ENCODE peak calls at places on chromosome 1, in nine cellular contexts. One of them, this sample, is unnamed. For H3K9me3, the result is how much of the 10 kb centered on the place peaks cover.

GRCh38 chr1:117048431-117049133 is 11.5 kb upstream of the TTF2 start:
- DNase-seq in heart right ventricle: no peak
- DNase-seq in GM23248: no peak
- DNase-seq in cardiac muscle cell: no peak
- DNase-seq in vagina: no peak
- DNase-seq in upper lobe of left lung: no peak
- DNase-seq in prostate gland: no peak
- DNase-seq in adrenal gland: no peak
- DNase-seq in CD8-positive, alpha-beta memory T cell: no peak
- DNase-seq in this sample: no peak

GRCh38 chr1:225426395-225427248 is 1.2 kb downstream of the LBR start:
- DNase-seq in heart right ventricle: peak
- DNase-seq in GM23248: peak
- DNase-seq in cardiac muscle cell: peak
- DNase-seq in vagina: no peak
- DNase-seq in upper lobe of left lung: peak
- DNase-seq in prostate gland: no peak
- DNase-seq in adrenal gland: no peak
- DNase-seq in CD8-positive, alpha-beta memory T cell: peak
- DNase-seq in this sample: peak

GRCh38 chr1:182643699-182644098 is 39.5 kb upstream of the RGS16 start:
- DNase-seq in heart right ventricle: no peak
- DNase-seq in GM23248: no peak
- DNase-seq in cardiac muscle cell: no peak
- DNase-seq in vagina: no peak
- DNase-seq in upper lobe of left lung: no peak
- DNase-seq in prostate gland: no peak
- DNase-seq in adrenal gland: no peak
- DNase-seq in CD8-positive, alpha-beta memory T cell: no peak
- DNase-seq in this sample: no peak

GRCh38 chr1:26356106-26356505 is 2.2 kb upstream of the CRYBG2 start:
- DNase-seq in heart right ventricle: no peak
- DNase-seq in GM23248: no peak
- DNase-seq in cardiac muscle cell: no peak
- DNase-seq in vagina: no peak
- DNase-seq in upper lobe of left lung: no peak
- DNase-seq in prostate gland: no peak
- DNase-seq in adrenal gland: no peak
- DNase-seq in CD8-positive, alpha-beta memory T cell: no peak
- DNase-seq in this sample: no peak

GRCh38 chr1:16014509-16015482 is 3.0 kb downstream of the HSPB7 start:
- DNase-seq in heart right ventricle: peak
- DNase-seq in GM23248: peak
- DNase-seq in cardiac muscle cell: peak
- DNase-seq in vagina: no peak
- DNase-seq in upper lobe of left lung: no peak
- DNase-seq in prostate gland: no peak
- DNase-seq in adrenal gland: peak
- DNase-seq in CD8-positive, alpha-beta memory T cell: no peak
- DNase-seq in this sample: no peak

GRCh38 chr1:201208236-201208635 is 17.6 kb downstream of the IGFN1 start:
- DNase-seq in heart right ventricle: no peak
- DNase-seq in GM23248: no peak
- DNase-seq in cardiac muscle cell: no peak
- DNase-seq in vagina: no peak
- DNase-seq in upper lobe of left lung: no peak
- DNase-seq in prostate gland: no peak
- DNase-seq in adrenal gland: no peak
- DNase-seq in CD8-positive, alpha-beta memory T cell: no peak
- DNase-seq in this sample: no peak

GRCh38 chr1:75841421-75841820 is 44.7 kb downstream of the MSH4 start:
- DNase-seq in heart right ventricle: no peak
- DNase-seq in GM23248: no peak
- DNase-seq in cardiac muscle cell: no peak
- DNase-seq in vagina: no peak
- DNase-seq in upper lobe of left lung: no peak
- DNase-seq in prostate gland: no peak
- DNase-seq in adrenal gland: no peak
- DNase-seq in CD8-positive, alpha-beta memory T cell: no peak
- DNase-seq in this sample: no peak

GRCh38 chr1:86429830-86430229 is 5.9 kb downstream of the CLCA2 start:
- DNase-seq in heart right ventricle: no peak
- DNase-seq in GM23248: peak
- DNase-seq in cardiac muscle cell: peak
- DNase-seq in vagina: no peak
- DNase-seq in upper lobe of left lung: peak
- DNase-seq in prostate gland: peak
- DNase-seq in adrenal gland: peak
- DNase-seq in CD8-positive, alpha-beta memory T cell: no peak
- DNase-seq in this sample: no peak

GRCh38 chr1:95068956-95069710 is 3.6 kb downstream of the ALG14 start:
- DNase-seq in heart right ventricle: no peak
- DNase-seq in GM23248: no peak
- DNase-seq in cardiac muscle cell: no peak
- DNase-seq in vagina: no peak
- DNase-seq in upper lobe of left lung: no peak
- DNase-seq in prostate gland: no peak
- DNase-seq in adrenal gland: no peak
- DNase-seq in CD8-positive, alpha-beta memory T cell: no peak
- DNase-seq in this sample: no peak

GRCh38 chr1:182890927-182891610 is 51.9 kb downstream of the DHX9 start:
- DNase-seq in heart right ventricle: no peak
- DNase-seq in GM23248: no peak
- DNase-seq in cardiac muscle cell: no peak
- DNase-seq in vagina: no peak
- DNase-seq in upper lobe of left lung: peak
- DNase-seq in prostate gland: no peak
- DNase-seq in adrenal gland: no peak
- DNase-seq in CD8-positive, alpha-beta memory T cell: no peak
- DNase-seq in this sample: no peak

GRCh38 chr1:24107462-24108225 is 4.3 kb downstream of the MYOM3 start:
- DNase-seq in heart right ventricle: no peak
- DNase-seq in GM23248: peak
- DNase-seq in cardiac muscle cell: peak
- DNase-seq in vagina: no peak
- DNase-seq in upper lobe of left lung: no peak
- DNase-seq in prostate gland: no peak
- DNase-seq in adrenal gland: peak
- DNase-seq in CD8-positive, alpha-beta memory T cell: no peak
- DNase-seq in this sample: no peak

GRCh38 chr1:225981714-225982113 is 17.4 kb downstream of the SDE2 start:
- DNase-seq in heart right ventricle: no peak
- DNase-seq in GM23248: no peak
- DNase-seq in cardiac muscle cell: no peak
- DNase-seq in vagina: no peak
- DNase-seq in upper lobe of left lung: no peak
- DNase-seq in prostate gland: no peak
- DNase-seq in adrenal gland: no peak
- DNase-seq in CD8-positive, alpha-beta memory T cell: no peak
- DNase-seq in this sample: no peak

GRCh38 chr1:998051-998821 is 1.7 kb downstream of the HES4 start:
- DNase-seq in heart right ventricle: peak
- DNase-seq in GM23248: no peak
- DNase-seq in cardiac muscle cell: no peak
- DNase-seq in vagina: no peak
- DNase-seq in upper lobe of left lung: no peak
- DNase-seq in prostate gland: no peak
- DNase-seq in adrenal gland: no peak
- DNase-seq in CD8-positive, alpha-beta memory T cell: no peak
- DNase-seq in this sample: no peak

GRCh38 chr1:1264026-1264425 is 9.6 kb downstream of the UBE2J2 start:
- DNase-seq in heart right ventricle: no peak
- DNase-seq in GM23248: no peak
- DNase-seq in cardiac muscle cell: no peak
- DNase-seq in vagina: no peak
- DNase-seq in upper lobe of left lung: no peak
- DNase-seq in prostate gland: no peak
- DNase-seq in adrenal gland: no peak
- DNase-seq in CD8-positive, alpha-beta memory T cell: no peak
- DNase-seq in this sample: no peak

GRCh38 chr1:239243003-239243402 is 143.4 kb upstream of the CHRM3 start:
- DNase-seq in heart right ventricle: no peak
- DNase-seq in GM23248: no peak
- DNase-seq in cardiac muscle cell: no peak
- DNase-seq in vagina: no peak
- DNase-seq in upper lobe of left lung: no peak
- DNase-seq in prostate gland: no peak
- DNase-seq in adrenal gland: no peak
- DNase-seq in CD8-positive, alpha-beta memory T cell: no peak
- DNase-seq in this sample: no peak
- H3K9me3 ChIP-seq in heart right ventricle: under half
- H3K9me3 ChIP-seq in GM23248: under half
- H3K9me3 ChIP-seq in cardiac muscle cell: under half
- H3K9me3 ChIP-seq in vagina: under half
- H3K9me3 ChIP-seq in upper lobe of left lung: under half
- H3K9me3 ChIP-seq in prostate gland: under half
- H3K9me3 ChIP-seq in adrenal gland: under half
- H3K9me3 ChIP-seq in CD8-positive, alpha-beta memory T cell: under half
- H3K9me3 ChIP-seq in this sample: under half

DNA sequence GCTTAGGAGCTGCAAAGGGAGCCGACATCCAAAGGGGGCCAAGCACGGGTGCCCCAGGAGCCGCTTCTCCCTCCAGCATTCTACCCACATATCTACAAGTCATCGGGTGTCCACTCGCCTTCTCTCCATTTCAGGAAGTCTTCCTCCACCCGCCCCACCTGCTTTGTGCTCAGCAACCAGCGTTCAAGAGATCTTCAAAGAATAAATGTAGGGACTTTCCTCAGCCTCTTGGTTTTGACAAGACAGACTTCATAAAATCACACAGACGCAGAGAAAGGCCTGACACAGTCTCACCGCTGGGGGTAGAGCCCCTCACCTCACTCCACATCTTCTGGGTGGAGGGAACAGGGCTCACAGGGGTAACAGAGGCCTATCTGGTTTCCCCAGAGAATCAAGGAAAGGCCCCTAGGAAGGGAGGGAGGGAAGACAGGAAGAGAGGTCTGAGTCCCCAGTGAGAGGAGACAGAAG is 49.5 kb downstream of the SSBP3 start:
- DNase-seq in heart right ventricle: no peak
- DNase-seq in GM23248: no peak
- DNase-seq in cardiac muscle cell: no peak
- DNase-seq in vagina: no peak
- DNase-seq in upper lobe of left lung: peak
- DNase-seq in prostate gland: no peak
- DNase-seq in adrenal gland: no peak
- DNase-seq in CD8-positive, alpha-beta memory T cell: peak
- DNase-seq in this sample: peak
- H3K4me3 ChIP-seq in heart right ventricle: peak
- H3K4me3 ChIP-seq in GM23248: no peak
- H3K4me3 ChIP-seq in cardiac muscle cell: no peak
- H3K4me3 ChIP-seq in vagina: no peak
- H3K4me3 ChIP-seq in upper lobe of left lung: peak
- H3K4me3 ChIP-seq in prostate gland: no peak
- H3K4me3 ChIP-seq in adrenal gland: no peak
- H3K4me3 ChIP-seq in CD8-positive, alpha-beta memory T cell: peak
- H3K4me3 ChIP-seq in this sample: peak

DNA sequence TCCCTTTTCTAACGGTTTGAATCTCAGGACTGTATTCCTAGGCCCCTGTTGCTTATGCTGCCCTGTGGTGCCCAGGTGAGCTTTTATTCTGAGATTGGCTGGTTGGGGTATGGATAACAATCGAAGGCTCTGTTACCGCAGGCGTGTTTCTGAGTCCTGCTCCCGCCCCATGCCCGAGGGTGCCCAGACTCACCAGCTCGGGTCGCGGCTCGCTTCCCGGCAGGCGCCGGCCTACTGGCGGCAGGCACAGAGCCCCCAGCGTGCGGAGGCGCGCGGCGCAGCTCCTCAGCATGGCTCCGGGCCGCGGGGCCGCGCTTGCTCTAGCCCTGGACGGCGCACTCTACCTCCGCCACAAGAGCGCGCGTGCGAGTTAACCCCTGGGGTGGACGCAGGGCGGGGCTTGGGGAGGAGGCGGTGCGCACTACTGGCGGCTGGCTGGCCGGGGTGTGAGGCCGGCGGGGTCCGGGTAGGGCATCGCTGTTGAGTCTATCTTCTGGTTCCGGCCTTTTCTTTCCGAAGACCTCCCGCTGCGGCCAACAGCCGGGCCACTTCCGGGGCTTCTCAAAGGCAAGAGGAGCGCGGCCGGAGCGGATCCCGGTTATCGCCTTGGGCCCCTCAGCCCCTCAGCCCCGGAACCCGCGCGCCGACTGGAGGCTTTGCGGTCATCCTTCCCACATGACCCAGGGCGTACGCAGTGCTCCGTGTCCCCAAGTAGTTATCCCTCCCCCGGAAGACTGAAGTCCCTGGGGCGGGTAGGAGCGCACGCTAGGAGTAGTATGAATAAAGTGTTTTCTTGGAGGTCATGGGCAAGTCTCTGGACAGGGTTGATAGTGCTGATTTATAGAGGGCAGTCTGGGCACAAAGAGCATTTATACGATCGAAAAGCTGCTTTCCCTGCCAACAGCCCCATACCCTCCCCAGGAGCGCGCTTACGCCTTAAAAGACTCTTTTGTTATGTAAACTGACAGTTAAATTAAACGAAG is at the start of gene THEM4:
- DNase-seq in heart right ventricle: peak
- DNase-seq in GM23248: peak
- DNase-seq in cardiac muscle cell: peak
- DNase-seq in vagina: no peak
- DNase-seq in upper lobe of left lung: peak
- DNase-seq in prostate gland: peak
- DNase-seq in adrenal gland: peak
- DNase-seq in CD8-positive, alpha-beta memory T cell: peak
- DNase-seq in this sample: peak
- H3K9me3 ChIP-seq in heart right ventricle: under half
- H3K9me3 ChIP-seq in GM23248: under half
- H3K9me3 ChIP-seq in cardiac muscle cell: under half
- H3K9me3 ChIP-seq in vagina: under half
- H3K9me3 ChIP-seq in upper lobe of left lung: under half
- H3K9me3 ChIP-seq in prostate gland: under half
- H3K9me3 ChIP-seq in adrenal gland: under half
- H3K9me3 ChIP-seq in CD8-positive, alpha-beta memory T cell: under half
- H3K9me3 ChIP-seq in this sample: under half

GRCh38 chr1:204427302-204427701 is 15.7 kb upstream of the PPP1R15B start:
- DNase-seq in heart right ventricle: no peak
- DNase-seq in GM23248: no peak
- DNase-seq in cardiac muscle cell: no peak
- DNase-seq in vagina: peak
- DNase-seq in upper lobe of left lung: no peak
- DNase-seq in prostate gland: no peak
- DNase-seq in adrenal gland: no peak
- DNase-seq in CD8-positive, alpha-beta memory T cell: no peak
- DNase-seq in this sample: no peak

GRCh38 chr1:204426474-204426873 is 14.9 kb upstream of the PPP1R15B start:
- DNase-seq in heart right ventricle: no peak
- DNase-seq in GM23248: no peak
- DNase-seq in cardiac muscle cell: no peak
- DNase-seq in vagina: no peak
- DNase-seq in upper lobe of left lung: no peak
- DNase-seq in prostate gland: no peak
- DNase-seq in adrenal gland: no peak
- DNase-seq in CD8-positive, alpha-beta memory T cell: no peak
- DNase-seq in this sample: no peak

GRCh38 chr1:204424621-204425020 is 13.0 kb upstream of the PPP1R15B start:
- DNase-seq in heart right ventricle: no peak
- DNase-seq in GM23248: no peak
- DNase-seq in cardiac muscle cell: no peak
- DNase-seq in vagina: no peak
- DNase-seq in upper lobe of left lung: no peak
- DNase-seq in prostate gland: no peak
- DNase-seq in adrenal gland: no peak
- DNase-seq in CD8-positive, alpha-beta memory T cell: no peak
- DNase-seq in this sample: no peak

GRCh38 chr1:204429746-204430145 is 18.1 kb upstream of the PPP1R15B start:
- DNase-seq in heart right ventricle: no peak
- DNase-seq in GM23248: no peak
- DNase-seq in cardiac muscle cell: no peak
- DNase-seq in vagina: no peak
- DNase-seq in upper lobe of left lung: no peak
- DNase-seq in prostate gland: no peak
- DNase-seq in adrenal gland: no peak
- DNase-seq in CD8-positive, alpha-beta memory T cell: no peak
- DNase-seq in this sample: no peak

GRCh38 chr1:204426035-204426436 is 14.4 kb upstream of the PPP1R15B start:
- DNase-seq in heart right ventricle: no peak
- DNase-seq in GM23248: peak
- DNase-seq in cardiac muscle cell: peak
- DNase-seq in vagina: peak
- DNase-seq in upper lobe of left lung: no peak
- DNase-seq in prostate gland: no peak
- DNase-seq in adrenal gland: peak
- DNase-seq in CD8-positive, alpha-beta memory T cell: no peak
- DNase-seq in this sample: no peak
- H3K4me3 ChIP-seq in heart right ventricle: no peak
- H3K4me3 ChIP-seq in GM23248: no peak
- H3K4me3 ChIP-seq in cardiac muscle cell: no peak
- H3K4me3 ChIP-seq in vagina: no peak
- H3K4me3 ChIP-seq in upper lobe of left lung: no peak
- H3K4me3 ChIP-seq in prostate gland: no peak
- H3K4me3 ChIP-seq in adrenal gland: peak
- H3K4me3 ChIP-seq in CD8-positive, alpha-beta memory T cell: no peak
- H3K4me3 ChIP-seq in this sample: no peak